ENCODE peak calls at places on chromosome 17, in four cellular contexts. One of them, this sample, is unnamed.

GRCh38 chr17:43766413-43767052 is 7.9 kb upstream of the SOST start:
- DNase-seq in astrocyte of the spinal cord: peak; percentile 20
- DNase-seq in breast epithelium: peak; percentile 69
- DNase-seq in body of pancreas: peak; percentile 69
- DNase-seq in this sample: peak; percentile 2

GRCh38 chr17:3920940-3921852 is 4.9 kb upstream of the P2RX1 start:
- DNase-seq in astrocyte of the spinal cord: peak; percentile 20
- DNase-seq in breast epithelium: no peak
- DNase-seq in body of pancreas: no peak
- DNase-seq in this sample: no peak

GRCh38 chr17:50593321-50593720 is 32.8 kb downstream of the CACNA1G start:
- DNase-seq in astrocyte of the spinal cord: no peak
- DNase-seq in breast epithelium: peak; percentile 57
- DNase-seq in body of pancreas: peak; percentile 80
- DNase-seq in this sample: no peak

GRCh38 chr17:11996722-11997146 is 541 bp downstream of the ZNF18 start:
- DNase-seq in astrocyte of the spinal cord: no peak
- DNase-seq in breast epithelium: no peak
- DNase-seq in body of pancreas: no peak
- DNase-seq in this sample: peak; percentile 46

GRCh38 chr17:45265823-45266222 is 3.9 kb upstream of the SPATA32 start:
- DNase-seq in astrocyte of the spinal cord: peak; percentile 82
- DNase-seq in breast epithelium: no peak
- DNase-seq in body of pancreas: no peak
- DNase-seq in this sample: peak; percentile 40

GRCh38 chr17:59361386-59361785 is 29.9 kb downstream of the YPEL2 start:
- DNase-seq in astrocyte of the spinal cord: peak; percentile 52
- DNase-seq in breast epithelium: no peak
- DNase-seq in body of pancreas: no peak
- DNase-seq in this sample: no peak

GRCh38 chr17:11744696-11745095 is 146.4 kb downstream of the DNAH9 start:
- DNase-seq in astrocyte of the spinal cord: no peak
- DNase-seq in breast epithelium: no peak
- DNase-seq in body of pancreas: no peak
- DNase-seq in this sample: no peak

GRCh38 chr17:37259030-37259735 is 116.6 kb upstream of the C17orf78 start:
- DNase-seq in astrocyte of the spinal cord: peak; percentile 52
- DNase-seq in breast epithelium: no peak
- DNase-seq in body of pancreas: no peak
- DNase-seq in this sample: no peak

GRCh38 chr17:42428141-42428944 is 5.3 kb upstream of the CAVIN1 start:
- DNase-seq in astrocyte of the spinal cord: peak; percentile 97
- DNase-seq in breast epithelium: peak; percentile 22
- DNase-seq in body of pancreas: peak; percentile 52
- DNase-seq in this sample: peak; percentile 78

GRCh38 chr17:29461807-29462206 is 71.6 kb downstream of the TAOK1 start:
- DNase-seq in astrocyte of the spinal cord: no peak
- DNase-seq in breast epithelium: no peak
- DNase-seq in body of pancreas: no peak
- DNase-seq in this sample: no peak

GRCh38 chr17:77834170-77835115 is 124.1 kb upstream of the TNRC6C start:
- DNase-seq in astrocyte of the spinal cord: peak; percentile 89
- DNase-seq in breast epithelium: no peak
- DNase-seq in body of pancreas: no peak
- DNase-seq in this sample: peak; percentile 73

GRCh38 chr17:2105663-2106062 is 50.8 kb downstream of the HIC1 start:
- DNase-seq in astrocyte of the spinal cord: no peak
- DNase-seq in breast epithelium: no peak
- DNase-seq in body of pancreas: no peak
- DNase-seq in this sample: no peak

DNA sequence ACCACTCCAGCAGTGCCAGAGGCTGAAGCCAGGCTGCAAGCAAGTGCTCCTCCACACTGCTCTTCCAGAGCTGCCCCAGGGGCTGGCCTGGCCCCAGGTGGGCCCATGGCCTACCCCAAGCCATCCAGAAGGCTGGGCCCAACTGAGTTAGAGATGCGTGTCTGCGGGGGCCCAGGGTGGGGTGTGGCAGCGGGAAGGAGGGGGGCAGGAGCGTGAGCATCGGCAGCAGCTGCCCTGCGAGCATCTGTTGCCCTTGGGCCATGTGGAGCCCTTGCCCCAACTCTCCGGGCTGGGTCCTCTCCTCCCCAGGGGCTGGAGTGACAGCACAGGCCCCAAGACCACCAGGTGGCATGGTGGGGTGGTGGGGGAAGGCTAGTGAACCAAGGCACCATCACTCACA is 7.3 kb upstream of the SREBF1 start:
- DNase-seq in astrocyte of the spinal cord: no peak
- DNase-seq in breast epithelium: no peak
- DNase-seq in body of pancreas: no peak
- DNase-seq in this sample: no peak
- H3K4me3 ChIP-seq in astrocyte of the spinal cord: no peak overlapping the region
- H3K4me3 ChIP-seq in breast epithelium: no peak overlapping the region
- H3K4me3 ChIP-seq in body of pancreas: no peak overlapping the region
- H3K4me3 ChIP-seq in this sample: no peak overlapping the region

GRCh38 chr17:46885415-46885814 is 34.0 kb downstream of the WNT9B start:
- DNase-seq in astrocyte of the spinal cord: no peak
- DNase-seq in breast epithelium: no peak
- DNase-seq in body of pancreas: no peak
- DNase-seq in this sample: no peak

GRCh38 chr17:46887717-46888116 is 35.2 kb upstream of the GOSR2 start:
- DNase-seq in astrocyte of the spinal cord: no peak
- DNase-seq in breast epithelium: no peak
- DNase-seq in body of pancreas: no peak
- DNase-seq in this sample: no peak

GRCh38 chr17:46884552-46884951 is 33.2 kb downstream of the WNT9B start:
- DNase-seq in astrocyte of the spinal cord: no peak
- DNase-seq in breast epithelium: no peak
- DNase-seq in body of pancreas: no peak
- DNase-seq in this sample: no peak

GRCh38 chr17:46883871-46884270 is 32.5 kb downstream of the WNT9B start:
- DNase-seq in astrocyte of the spinal cord: no peak
- DNase-seq in breast epithelium: no peak
- DNase-seq in body of pancreas: no peak
- DNase-seq in this sample: no peak

GRCh38 chr17:46885956-46886663 is 34.7 kb downstream of the WNT9B start:
- DNase-seq in astrocyte of the spinal cord: no peak
- DNase-seq in breast epithelium: no peak
- DNase-seq in body of pancreas: no peak
- DNase-seq in this sample: no peak
- TF ChIP-seq CTCF in astrocyte of the spinal cord: no peak
- TF ChIP-seq CTCF in breast epithelium: no peak
- TF ChIP-seq CTCF in body of pancreas: no peak
- TF ChIP-seq CTCF in this sample: no peak

DNA sequence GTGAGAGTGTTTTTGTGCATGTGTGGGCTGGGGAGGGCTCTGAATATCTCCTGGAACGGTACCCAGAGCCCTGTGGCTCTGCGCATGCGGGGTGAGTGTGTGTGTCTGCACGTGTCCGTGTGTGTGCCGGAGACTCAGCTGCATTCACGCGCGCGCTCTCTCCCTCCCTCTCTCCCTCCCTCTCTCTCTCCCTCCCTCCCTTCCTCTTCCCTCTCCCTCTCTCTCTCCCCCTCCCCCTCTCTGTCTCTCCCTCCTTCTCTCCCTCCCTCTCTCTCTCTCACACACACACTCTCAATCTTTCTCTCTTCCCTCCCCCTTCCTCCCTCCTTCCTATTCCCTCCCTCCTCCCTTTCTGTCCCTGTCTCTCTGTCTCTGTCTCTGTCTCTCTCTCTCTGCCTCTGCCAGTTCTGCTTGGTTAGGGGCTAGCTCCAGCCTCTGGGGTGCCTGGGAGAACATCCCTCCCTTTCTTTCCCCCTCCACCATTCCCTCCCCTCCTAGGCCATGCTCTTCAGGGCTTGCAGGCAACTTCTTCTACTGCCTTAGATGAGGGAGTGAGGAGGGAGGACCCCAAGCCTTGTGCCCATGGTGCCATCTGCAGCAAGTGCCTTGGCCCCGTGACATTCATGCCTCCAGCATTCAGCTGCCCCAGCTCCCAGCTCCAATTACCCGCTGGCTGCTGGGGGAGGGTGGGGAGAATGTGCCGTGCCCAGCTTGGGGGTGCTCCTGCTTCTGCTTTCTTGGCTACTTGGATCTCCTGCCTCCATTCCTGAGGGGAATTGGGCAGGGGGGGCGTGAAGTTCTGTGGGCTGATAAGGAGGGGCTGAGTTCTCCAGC is 6.4 kb downstream of the THRA start:
- DNase-seq in astrocyte of the spinal cord: peak; percentile 75
- DNase-seq in breast epithelium: peak; percentile 83
- DNase-seq in body of pancreas: peak; percentile 85
- DNase-seq in this sample: no peak
- H3K4me3 ChIP-seq in astrocyte of the spinal cord: peak overlapping the region; percentile 24
- H3K4me3 ChIP-seq in breast epithelium: peak overlapping the region; percentile 60
- H3K4me3 ChIP-seq in body of pancreas: no peak overlapping the region
- H3K4me3 ChIP-seq in this sample: peak overlapping the region; percentile 21

GRCh38 chr17:65259281-65259680 is 122.1 kb downstream of the RGS9 start:
- DNase-seq in astrocyte of the spinal cord: no peak
- DNase-seq in breast epithelium: no peak
- DNase-seq in body of pancreas: no peak
- DNase-seq in this sample: no peak

GRCh38 chr17:65265276-65265675 is 128.1 kb downstream of the RGS9 start:
- DNase-seq in astrocyte of the spinal cord: no peak
- DNase-seq in breast epithelium: no peak
- DNase-seq in body of pancreas: no peak
- DNase-seq in this sample: no peak

GRCh38 chr17:65260626-65261025 is 123.5 kb downstream of the RGS9 start:
- DNase-seq in astrocyte of the spinal cord: no peak
- DNase-seq in breast epithelium: no peak
- DNase-seq in body of pancreas: no peak
- DNase-seq in this sample: no peak

GRCh38 chr17:65261682-65262636 is 124.8 kb downstream of the RGS9 start:
- DNase-seq in astrocyte of the spinal cord: no peak
- DNase-seq in breast epithelium: no peak
- DNase-seq in body of pancreas: no peak
- DNase-seq in this sample: no peak

GRCh38 chr17:65261152-65261551 is 124.0 kb downstream of the RGS9 start:
- DNase-seq in astrocyte of the spinal cord: no peak
- DNase-seq in breast epithelium: no peak
- DNase-seq in body of pancreas: no peak
- DNase-seq in this sample: no peak
- TF ChIP-seq CTCF in astrocyte of the spinal cord: no peak
- TF ChIP-seq CTCF in breast epithelium: no peak
- TF ChIP-seq CTCF in body of pancreas: no peak
- TF ChIP-seq CTCF in this sample: no peak

GRCh38 chr17:68184141-68184571 is 63.7 kb upstream of the AMZ2 start:
- DNase-seq in astrocyte of the spinal cord: peak; percentile 23
- DNase-seq in breast epithelium: no peak
- DNase-seq in body of pancreas: no peak
- DNase-seq in this sample: peak; percentile 67

GRCh38 chr17:68184816-68185436 is 62.9 kb upstream of the AMZ2 start:
- DNase-seq in astrocyte of the spinal cord: no peak
- DNase-seq in breast epithelium: no peak
- DNase-seq in body of pancreas: no peak
- DNase-seq in this sample: no peak

GRCh38 chr17:68178831-68179230 is 69.0 kb upstream of the AMZ2 start:
- DNase-seq in astrocyte of the spinal cord: no peak
- DNase-seq in breast epithelium: no peak
- DNase-seq in body of pancreas: no peak
- DNase-seq in this sample: no peak

GRCh38 chr17:68182940-68183551 is 64.8 kb upstream of the AMZ2 start:
- DNase-seq in astrocyte of the spinal cord: no peak
- DNase-seq in breast epithelium: no peak
- DNase-seq in body of pancreas: no peak
- DNase-seq in this sample: no peak

DNA sequence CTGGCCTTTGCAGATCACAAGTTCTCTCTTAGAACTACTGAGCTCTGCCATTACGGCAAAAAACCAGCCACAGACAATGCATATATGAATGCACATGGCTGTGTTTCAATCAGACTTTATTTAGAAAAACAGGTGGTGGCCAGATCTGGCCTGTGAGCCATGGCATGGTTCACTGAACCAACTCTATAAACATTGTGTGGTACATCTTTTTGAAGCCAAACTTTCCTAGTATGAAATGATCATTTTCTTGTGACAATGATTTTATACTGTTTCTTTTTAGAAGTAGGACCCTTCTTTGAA is 65.9 kb upstream of the AMZ2 start:
- DNase-seq in astrocyte of the spinal cord: no peak
- DNase-seq in breast epithelium: no peak
- DNase-seq in body of pancreas: no peak
- DNase-seq in this sample: no peak
- H3K4me3 ChIP-seq in astrocyte of the spinal cord: no peak overlapping the region
- H3K4me3 ChIP-seq in breast epithelium: no peak overlapping the region
- H3K4me3 ChIP-seq in body of pancreas: no peak overlapping the region
- H3K4me3 ChIP-seq in this sample: no peak overlapping the region

This sample was measured in retinal pigment epithelial cell.